ENCODE peak calls at places on chromosome 12, in nine cellular contexts. H is GM23248, Y is HCT116, W is neural progenitor cell, B is hepatocyte, N is SK-N-SH, L is GM23338, F is OCI-LY7, M is MM.1S. G is an unnamed sample.

GRCh38 chr12:25789520-25789919 is 169.0 kb upstream of the RASSF8 start:
- DNase-seq in M (no peak), L (no peak), B (no peak), W (no peak), Y (no peak), N (no peak), H (peak), F (no peak), G (no peak)

GRCh38 chr12:9760699-9761406 is at the start of gene CD69:
- DNase-seq in H (no peak), W (peak), N (no peak), L (no peak), F (peak), M (no peak), B (no peak), Y (no peak), G (no peak)

GRCh38 chr12:52403561-52403960 is 2.6 kb downstream of the KRT82 start:
- DNase-seq in B (no peak), H (no peak), M (no peak), Y (no peak), W (no peak), N (no peak), L (no peak), F (no peak), G (no peak)

GRCh38 chr12:109682708-109683060 is 30.9 kb upstream of the FAM222A start:
- DNase-seq in M (no peak), F (no peak), H (no peak), W (no peak), L (no peak), B (no peak), N (no peak), Y (no peak), G (no peak)

GRCh38 chr12:1504304-1505150 is 89.9 kb downstream of the FBXL14 start:
- DNase-seq in Y (no peak), F (no peak), W (no peak), N (no peak), B (no peak), L (no peak), M (no peak), H (no peak), G (no peak)

GRCh38 chr12:119412811-119413794 is 78.6 kb downstream of the CCDC60 start:
- DNase-seq in N (peak), Y (peak), W (peak), M (peak), L (peak), F (peak), B (peak), H (peak), G (peak)

GRCh38 chr12:51823875-51824565 is 24.5 kb downstream of the FIGNL2 start:
- DNase-seq in Y (peak), M (peak), L (peak), N (peak), W (peak), H (peak), F (peak), B (peak), G (peak)

GRCh38 chr12:124455336-124455735 is 112.1 kb downstream of the NCOR2 start:
- DNase-seq in Y (no peak), N (no peak), L (no peak), H (no peak), W (no peak), B (no peak), F (no peak), M (no peak), G (no peak)

GRCh38 chr12:71243375-71243774 is 85.6 kb upstream of the TSPAN8 start:
- DNase-seq in B (no peak), M (no peak), N (no peak), H (no peak), Y (no peak), W (no peak), F (no peak), L (no peak), G (no peak)

GRCh38 chr12:51855586-51856428 is 7.3 kb upstream of the FIGNL2 start:
- DNase-seq in W (peak), M (no peak), H (peak), L (peak), N (no peak), B (peak), F (no peak), Y (no peak), G (no peak)

GRCh38 chr12:119803391-119803791 is 73.7 kb downstream of the CIT start:
- DNase-seq in M (no peak), Y (no peak), N (peak), F (no peak), H (peak), B (peak), W (peak), L (peak), G (no peak)

GRCh38 chr12:49652921-49653520 is 29.7 kb downstream of the PRPF40B start:
- DNase-seq in H (peak), N (no peak), F (no peak), W (no peak), M (no peak), L (no peak), B (no peak), Y (no peak), G (no peak)

GRCh38 chr12:63809566-63809965 is 29.9 kb downstream of the RXYLT1 start:
- DNase-seq in N (no peak), B (no peak), M (no peak), F (no peak), L (no peak), Y (no peak), H (no peak), W (no peak), G (no peak)

GRCh38 chr12:109766251-109766778 is 52.7 kb downstream of the FAM222A start:
- DNase-seq in M (no peak), H (no peak), B (peak), F (no peak), N (peak), L (no peak), W (no peak), Y (no peak), G (no peak)

GRCh38 chr12:12442548-12443071 is 85.7 kb downstream of the BORCS5 start:
- DNase-seq in W (no peak), F (no peak), H (peak), N (no peak), M (no peak), L (no peak), Y (peak), B (peak), G (peak)

DNA sequence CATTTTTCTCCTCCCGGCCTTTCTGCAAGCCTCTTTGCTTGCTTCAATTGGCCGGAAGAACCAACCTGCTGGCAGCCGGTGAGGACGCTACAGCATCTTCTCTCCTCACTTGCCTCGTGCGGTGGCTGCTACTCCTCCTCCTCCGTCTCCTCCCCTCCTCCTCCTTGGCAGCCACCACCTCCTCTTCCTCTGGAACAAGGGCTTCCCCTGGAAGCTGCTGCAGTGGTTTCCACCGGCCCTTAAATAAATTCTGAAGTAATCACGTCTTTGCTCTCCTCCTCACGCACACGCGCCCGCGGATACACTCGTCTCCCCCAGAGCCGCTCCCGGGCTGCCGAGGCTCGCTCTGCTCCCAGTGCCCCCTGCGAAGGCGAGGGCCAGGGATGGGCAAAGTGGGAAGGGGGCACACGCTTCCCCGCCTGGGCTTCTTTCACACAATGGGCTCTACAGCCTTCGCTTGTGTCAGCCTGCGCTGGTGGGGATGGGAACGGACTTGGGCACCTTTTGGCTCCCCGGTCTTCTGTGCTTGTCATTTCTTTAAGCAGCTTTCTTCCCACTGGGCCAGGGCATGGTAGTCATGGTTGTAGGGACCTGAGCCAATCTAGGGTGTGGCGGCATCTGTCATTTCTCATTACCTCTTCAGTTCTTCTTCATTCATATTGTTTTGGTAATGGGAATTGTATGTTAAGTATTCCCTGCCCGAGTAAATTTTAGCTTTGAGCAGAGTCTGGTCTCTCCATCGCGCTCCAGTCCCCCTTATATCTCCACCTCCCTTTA is at the start of gene PPFIA2:
- DNase-seq in H (peak), N (peak), F (no peak), M (peak), W (peak), B (peak), Y (no peak), L (peak), G (no peak)
- TF ChIP-seq EZH2phosphoT487 in H (no peak), N (no peak), F (no peak), M (no peak), W (no peak), B (no peak), Y (no peak), L (no peak), G (no peak)

GRCh38 chr12:55736076-55736475 is 6.8 kb upstream of the GDF11 start:
- DNase-seq in H (no peak), F (no peak), W (no peak), M (no peak), B (no peak), Y (no peak), L (no peak), N (no peak), G (no peak)

GRCh38 chr12:55739025-55739378 is 3.9 kb upstream of the GDF11 start:
- DNase-seq in W (no peak), M (no peak), H (no peak), F (no peak), L (no peak), B (no peak), N (no peak), Y (no peak), G (no peak)

GRCh38 chr12:55738113-55739024 is 4.6 kb upstream of the GDF11 start:
- DNase-seq in M (peak), F (peak), L (peak), B (peak), H (peak), N (peak), W (peak), Y (peak), G (peak)

GRCh38 chr12:55737581-55738112 is 5.3 kb upstream of the GDF11 start:
- DNase-seq in H (peak), Y (no peak), L (no peak), W (peak), B (peak), F (peak), M (no peak), N (peak), G (no peak)

GRCh38 chr12:55736780-55737580 is 5.9 kb upstream of the GDF11 start:
- DNase-seq in L (peak), H (peak), F (peak), Y (peak), W (peak), B (peak), M (peak), N (peak), G (peak)
- H2AFZ ChIP-seq in L (peak), H (peak), F (peak), Y (no peak), W (no peak), B (no peak), M (peak), N (peak), G (peak)

GRCh38 chr12:90333384-90333783 is 621.6 kb downstream of the CCER1 start:
- DNase-seq in N (no peak), B (no peak), H (no peak), M (no peak), W (no peak), F (no peak), L (no peak), Y (no peak), G (peak)

GRCh38 chr12:90337018-90337417 is 618.0 kb downstream of the CCER1 start:
- DNase-seq in M (no peak), B (no peak), F (no peak), Y (no peak), W (no peak), N (no peak), L (no peak), H (no peak), G (no peak)

GRCh38 chr12:90333939-90334338 is 621.0 kb downstream of the CCER1 start:
- DNase-seq in H (peak), W (no peak), Y (no peak), B (no peak), N (no peak), L (no peak), M (no peak), F (no peak), G (peak)

GRCh38 chr12:90338365-90338764 is 616.6 kb downstream of the CCER1 start:
- DNase-seq in M (no peak), B (no peak), Y (no peak), L (peak), W (peak), H (no peak), N (no peak), F (no peak), G (no peak)

GRCh38 chr12:90335561-90335960 is 619.4 kb downstream of the CCER1 start:
- DNase-seq in F (no peak), L (no peak), W (no peak), Y (no peak), B (no peak), M (no peak), N (no peak), H (no peak), G (no peak)
- H3K27ac ChIP-seq in F (no peak), L (no peak), W (no peak), Y (no peak), B (no peak), M (no peak), N (no peak), H (no peak), G (no peak)

DNA sequence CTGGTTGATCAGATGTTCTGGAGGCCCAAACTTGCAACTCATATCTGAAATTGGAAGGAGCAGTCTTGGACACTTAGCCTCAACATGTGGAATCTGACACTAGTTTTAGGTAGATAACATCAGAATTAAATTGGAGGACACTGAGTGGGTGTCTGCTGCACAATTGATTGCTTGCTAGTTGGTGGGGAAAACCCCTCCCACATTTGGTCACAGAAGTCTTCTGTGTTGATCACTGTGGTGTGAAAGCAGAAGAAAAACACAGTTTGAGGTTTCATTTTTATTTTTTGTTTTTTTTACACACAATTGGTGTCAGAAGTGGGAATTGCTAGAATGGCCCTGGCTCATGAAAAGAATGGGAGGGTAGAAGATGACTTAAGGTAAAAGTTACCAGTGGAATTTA is 78.0 kb upstream of the CD163 start:
- DNase-seq in N (no peak), F (no peak), Y (no peak), W (no peak), B (no peak), H (no peak), L (no peak), M (no peak), G (no peak)
- TF ChIP-seq EZH2phosphoT487 in N (no peak), F (no peak), Y (no peak), W (no peak), B (no peak), H (no peak), L (no peak), M (no peak), G (no peak)

DNA sequence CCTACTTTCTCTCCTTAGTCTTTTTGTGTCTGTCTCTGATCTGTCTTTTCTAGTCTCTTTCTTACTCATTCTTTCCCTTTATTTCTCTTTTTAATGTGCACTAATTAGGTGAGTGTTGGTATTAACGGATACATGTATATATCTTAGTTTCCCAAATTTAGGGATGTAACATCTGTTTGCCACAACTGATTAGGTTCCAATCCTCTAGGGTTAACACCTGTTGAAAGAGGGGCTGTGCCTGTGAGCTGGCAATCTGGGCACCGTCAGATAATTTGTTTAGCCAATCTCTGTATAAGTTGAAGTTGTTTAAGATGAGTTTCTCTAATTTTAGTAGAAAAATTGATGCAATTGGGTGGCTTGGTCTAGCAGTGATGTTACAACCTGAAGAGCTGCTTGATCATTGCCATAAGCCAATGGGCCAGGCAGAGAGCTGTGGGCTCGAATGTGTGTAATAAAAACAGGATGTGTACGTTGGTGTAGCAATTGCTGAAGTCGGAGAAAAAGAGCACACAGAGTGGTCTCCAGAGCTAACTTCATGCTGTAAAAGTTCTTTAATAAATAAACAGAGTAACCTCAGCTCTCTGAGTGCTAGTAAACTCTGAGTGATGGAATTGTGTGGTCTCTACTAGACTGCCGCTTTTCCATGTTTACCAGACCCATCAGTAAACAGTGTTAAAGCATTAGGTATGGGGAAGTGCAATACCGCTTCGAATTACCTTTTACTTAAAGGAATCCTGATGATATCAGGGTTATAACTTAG is 18.3 kb upstream of the LYZ start:
- DNase-seq in L (no peak), M (no peak), F (peak), W (no peak), B (no peak), Y (no peak), H (no peak), N (no peak), G (peak)
- H2AFZ ChIP-seq in L (peak), M (peak), F (peak), W (no peak), B (peak), Y (no peak), H (no peak), N (no peak), G (peak)

DNA sequence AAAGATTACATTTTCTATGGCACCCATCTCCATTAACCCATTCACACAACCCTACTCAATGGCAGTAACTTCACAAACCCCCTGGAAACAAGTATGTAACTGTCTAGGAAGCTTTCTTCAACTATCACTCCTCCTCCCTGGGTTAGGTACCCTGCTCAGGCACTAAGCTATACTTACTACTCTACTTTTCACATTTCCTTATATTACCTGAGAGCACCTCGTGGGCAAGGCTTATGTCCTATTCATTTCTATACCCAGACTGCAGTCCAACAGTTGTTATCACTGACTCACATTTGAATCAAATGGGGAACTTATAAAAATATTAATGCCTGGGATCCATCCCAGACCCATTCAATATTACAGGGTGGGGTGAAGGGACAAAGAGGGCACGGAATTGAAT is 4.6 kb downstream of the PAWR start:
- DNase-seq in F (no peak), Y (no peak), W (no peak), H (no peak), M (no peak), N (no peak), B (no peak), L (no peak), G (peak)
- H3K27ac ChIP-seq in F (no peak), Y (no peak), W (peak), H (no peak), M (no peak), N (no peak), B (no peak), L (no peak), G (peak)

GRCh38 chr12:77118696-77119095 is 53.3 kb upstream of the E2F7 start:
- DNase-seq in W (no peak), N (no peak), L (no peak), B (no peak), F (no peak), H (peak), Y (no peak), M (no peak), G (peak)

GRCh38 chr12:77116277-77116676 is 50.9 kb upstream of the E2F7 start:
- DNase-seq in B (no peak), L (no peak), W (no peak), H (peak), Y (no peak), M (no peak), F (no peak), N (no peak), G (no peak)

GRCh38 chr12:77108707-77109106 is 43.3 kb upstream of the E2F7 start:
- DNase-seq in N (no peak), H (no peak), B (no peak), F (no peak), Y (no peak), M (no peak), W (no peak), L (no peak), G (no peak)

GRCh38 chr12:77115471-77115870 is 50.1 kb upstream of the E2F7 start:
- DNase-seq in Y (no peak), H (peak), M (no peak), W (no peak), B (no peak), L (no peak), N (no peak), F (no peak), G (no peak)

GRCh38 chr12:77113971-77114370 is 48.6 kb upstream of the E2F7 start:
- DNase-seq in H (peak), M (no peak), Y (no peak), W (no peak), N (no peak), L (no peak), F (no peak), B (no peak), G (no peak)
- TF ChIP-seq EZH2phosphoT487 in H (no peak), M (no peak), Y (no peak), W (no peak), N (no peak), L (no peak), F (no peak), B (no peak), G (no peak)

GRCh38 chr12:69922999-69923398 is 98.0 kb downstream of the MYRFL start:
- DNase-seq in F (no peak), B (no peak), N (no peak), W (no peak), L (no peak), M (no peak), Y (no peak), H (no peak), G (no peak)

GRCh38 chr12:69929531-69929930 is 104.5 kb downstream of the MYRFL start:
- DNase-seq in H (peak), W (no peak), Y (no peak), F (no peak), M (no peak), B (no peak), L (no peak), N (no peak), G (no peak)

GRCh38 chr12:69927145-69927544 is 102.1 kb downstream of the MYRFL start:
- DNase-seq in L (no peak), Y (no peak), B (no peak), N (no peak), F (peak), H (no peak), M (no peak), W (no peak), G (no peak)

GRCh38 chr12:69929125-69929524 is 104.1 kb downstream of the MYRFL start:
- DNase-seq in W (no peak), F (no peak), H (peak), L (no peak), Y (peak), M (no peak), N (no peak), B (no peak), G (peak)

GRCh38 chr12:69925291-69925690 is 100.3 kb downstream of the MYRFL start:
- DNase-seq in L (no peak), W (no peak), N (no peak), H (no peak), Y (no peak), B (no peak), M (no peak), F (no peak), G (no peak)
- H2AFZ ChIP-seq in L (no peak), W (no peak), N (no peak), H (no peak), Y (no peak), B (no peak), M (no peak), F (peak), G (no peak)